ENCODE peak calls at places on chromosomes 1 and 21, in six cellular contexts. One of them, this sample, is unnamed.

GRCh38 chr1:77398115-77398514 is 116.3 kb downstream of the AK5 start:
- DNase-seq in A549: no peak
- DNase-seq in uterus: no peak
- DNase-seq in IMR-90: no peak
- DNase-seq in body of pancreas: no peak
- DNase-seq in testis: no peak
- DNase-seq in this sample: no peak

GRCh38 chr1:118739421-118739930 is 248.7 kb downstream of the TBX15 start:
- DNase-seq in body of pancreas: no peak
- DNase-seq in IMR-90: no peak
- DNase-seq in uterus: no peak
- DNase-seq in testis: no peak
- DNase-seq in A549: no peak
- DNase-seq in this sample: no peak

GRCh38 chr1:31327381-31327780 is 30.5 kb downstream of the ZCCHC17 start:
- DNase-seq in IMR-90: peak
- DNase-seq in uterus: no peak
- DNase-seq in A549: no peak
- DNase-seq in testis: no peak
- DNase-seq in body of pancreas: no peak
- DNase-seq in this sample: no peak

GRCh38 chr1:111234866-111235265 is 7.4 kb downstream of the CHI3L2 start:
- DNase-seq in IMR-90: peak
- DNase-seq in body of pancreas: no peak
- DNase-seq in testis: no peak
- DNase-seq in uterus: no peak
- DNase-seq in A549: peak
- DNase-seq in this sample: no peak

GRCh38 chr1:99963041-99963795 is 6.6 kb upstream of the SLC35A3 start:
- DNase-seq in uterus: no peak
- DNase-seq in IMR-90: peak
- DNase-seq in A549: no peak
- DNase-seq in testis: no peak
- DNase-seq in body of pancreas: no peak
- DNase-seq in this sample: no peak

GRCh38 chr21:28310711-28311110 is 682.0 kb downstream of the LTN1 start:
- DNase-seq in testis: no peak
- DNase-seq in IMR-90: no peak
- DNase-seq in body of pancreas: no peak
- DNase-seq in uterus: no peak
- DNase-seq in A549: no peak
- DNase-seq in this sample: no peak

GRCh38 chr1:164701221-164701761 is 142.3 kb downstream of the PBX1 start:
- DNase-seq in uterus: no peak
- DNase-seq in IMR-90: no peak
- DNase-seq in testis: no peak
- DNase-seq in A549: no peak
- DNase-seq in body of pancreas: no peak
- DNase-seq in this sample: no peak

GRCh38 chr1:209435654-209436566 is 147.6 kb upstream of the CAMK1G start:
- DNase-seq in body of pancreas: peak
- DNase-seq in testis: peak
- DNase-seq in A549: peak
- DNase-seq in IMR-90: peak
- DNase-seq in uterus: peak
- DNase-seq in this sample: peak

GRCh38 chr1:119743776-119744597 is 24.7 kb downstream of the HMGCS2 start:
- DNase-seq in A549: peak
- DNase-seq in body of pancreas: peak
- DNase-seq in uterus: peak
- DNase-seq in IMR-90: peak
- DNase-seq in testis: peak
- DNase-seq in this sample: no peak

GRCh38 chr1:175801979-175802378 is 58.6 kb upstream of the TNR start:
- DNase-seq in testis: no peak
- DNase-seq in IMR-90: no peak
- DNase-seq in uterus: no peak
- DNase-seq in A549: no peak
- DNase-seq in body of pancreas: no peak
- DNase-seq in this sample: no peak

GRCh38 chr1:184403961-184404726 is 17.3 kb downstream of the C1orf21 start:
- DNase-seq in uterus: no peak
- DNase-seq in IMR-90: no peak
- DNase-seq in A549: no peak
- DNase-seq in body of pancreas: no peak
- DNase-seq in testis: no peak
- DNase-seq in this sample: no peak

GRCh38 chr1:185789846-185790735 is 55.9 kb downstream of the HMCN1 start:
- DNase-seq in testis: no peak
- DNase-seq in uterus: no peak
- DNase-seq in body of pancreas: no peak
- DNase-seq in A549: no peak
- DNase-seq in IMR-90: peak
- DNase-seq in this sample: no peak

GRCh38 chr1:153612755-153613331 is at the start of gene S100A16:
- DNase-seq in IMR-90: peak
- DNase-seq in body of pancreas: peak
- DNase-seq in testis: peak
- DNase-seq in uterus: peak
- DNase-seq in A549: peak
- DNase-seq in this sample: peak

GRCh38 chr1:198220428-198220827 is 63.6 kb downstream of the NEK7 start:
- DNase-seq in uterus: no peak
- DNase-seq in testis: no peak
- DNase-seq in IMR-90: peak
- DNase-seq in A549: peak
- DNase-seq in body of pancreas: peak
- DNase-seq in this sample: no peak

GRCh38 chr1:59556802-59557548 is 257.8 kb upstream of the HOOK1 start:
- DNase-seq in uterus: no peak
- DNase-seq in IMR-90: no peak
- DNase-seq in A549: no peak
- DNase-seq in testis: no peak
- DNase-seq in body of pancreas: peak
- DNase-seq in this sample: no peak

GRCh38 chr1:14438127-14438769 is 160.2 kb upstream of the KAZN start:
- DNase-seq in body of pancreas: no peak
- DNase-seq in uterus: no peak
- DNase-seq in testis: no peak
- DNase-seq in IMR-90: no peak
- DNase-seq in A549: no peak
- DNase-seq in this sample: no peak

GRCh38 chr1:115239148-115239820 is 98.8 kb downstream of the NGF start:
- DNase-seq in uterus: no peak
- DNase-seq in A549: no peak
- DNase-seq in body of pancreas: no peak
- DNase-seq in IMR-90: peak
- DNase-seq in testis: no peak
- DNase-seq in this sample: no peak

GRCh38 chr1:165047985-165048384 is 308.5 kb downstream of the LMX1A start:
- DNase-seq in uterus: no peak
- DNase-seq in body of pancreas: no peak
- DNase-seq in A549: no peak
- DNase-seq in IMR-90: no peak
- DNase-seq in testis: no peak
- DNase-seq in this sample: no peak

GRCh38 chr21:25456672-25457071 is 150.6 kb downstream of the MRPL39 start:
- DNase-seq in uterus: no peak
- DNase-seq in testis: no peak
- DNase-seq in A549: no peak
- DNase-seq in IMR-90: peak
- DNase-seq in body of pancreas: peak
- DNase-seq in this sample: no peak

GRCh38 chr1:245953876-245954660 is 553.0 kb downstream of the SMYD3 start:
- DNase-seq in IMR-90: no peak
- DNase-seq in uterus: no peak
- DNase-seq in testis: no peak
- DNase-seq in A549: no peak
- DNase-seq in body of pancreas: no peak
- DNase-seq in this sample: no peak

GRCh38 chr1:33586111-33586510 is 113.7 kb downstream of the ZSCAN20 start:
- DNase-seq in A549: peak
- DNase-seq in body of pancreas: no peak
- DNase-seq in IMR-90: peak
- DNase-seq in uterus: no peak
- DNase-seq in testis: no peak
- DNase-seq in this sample: no peak

GRCh38 chr1:58934711-58935110 is 150.9 kb upstream of the JUN start:
- DNase-seq in IMR-90: no peak
- DNase-seq in body of pancreas: no peak
- DNase-seq in testis: no peak
- DNase-seq in A549: no peak
- DNase-seq in uterus: no peak
- DNase-seq in this sample: no peak

GRCh38 chr1:34060901-34061415 is 104.1 kb downstream of the CSMD2 start:
- DNase-seq in testis: no peak
- DNase-seq in A549: no peak
- DNase-seq in body of pancreas: no peak
- DNase-seq in IMR-90: no peak
- DNase-seq in uterus: no peak
- DNase-seq in this sample: peak

GRCh38 chr1:93076268-93076667 is 2.8 kb upstream of the MTF2 start:
- DNase-seq in IMR-90: no peak
- DNase-seq in testis: no peak
- DNase-seq in A549: no peak
- DNase-seq in body of pancreas: no peak
- DNase-seq in uterus: no peak
- DNase-seq in this sample: no peak
- TF ChIP-seq POLR2A in IMR-90: no peak
- TF ChIP-seq POLR2A in testis: no peak
- TF ChIP-seq POLR2A in A549: no peak
- TF ChIP-seq POLR2A in body of pancreas: no peak
- TF ChIP-seq POLR2A in uterus: no peak
- TF ChIP-seq POLR2A in this sample: no peak

DNA sequence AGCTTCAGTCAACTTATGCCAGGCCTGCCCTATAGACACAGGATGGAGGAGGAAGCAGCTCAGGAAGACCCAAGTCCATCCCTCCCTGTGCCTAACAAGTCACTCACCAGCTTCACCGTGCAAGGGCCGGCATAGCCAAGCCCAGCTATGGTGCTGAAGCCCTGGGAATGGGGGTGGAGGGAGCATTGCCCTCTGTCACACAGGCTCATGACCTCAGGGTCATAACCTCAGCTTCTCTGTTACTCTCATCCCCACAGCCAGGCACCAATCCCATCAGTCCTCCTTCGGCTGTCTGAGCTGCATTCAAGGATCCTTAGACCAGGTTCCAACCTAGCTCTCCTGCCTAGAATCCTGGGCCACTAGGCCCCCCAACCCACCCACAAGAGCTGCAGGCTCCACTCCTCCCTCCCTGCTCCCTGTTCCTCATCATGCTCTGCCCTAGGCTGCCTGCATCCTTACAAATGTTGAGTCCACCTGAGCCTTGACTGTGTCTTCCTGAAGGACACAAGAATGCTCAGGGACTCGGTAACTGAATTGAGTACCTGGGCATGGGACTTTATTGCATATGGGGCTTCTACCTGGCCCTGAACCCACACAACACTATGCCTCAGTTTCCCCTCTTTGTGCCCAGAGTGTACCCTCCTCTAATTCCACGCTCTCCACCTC is 1.7 kb downstream of the CD244 start:
- DNase-seq in uterus: no peak
- DNase-seq in A549: no peak
- DNase-seq in IMR-90: no peak
- DNase-seq in body of pancreas: no peak
- DNase-seq in testis: no peak
- DNase-seq in this sample: peak
- TF ChIP-seq POLR2A in uterus: no peak
- TF ChIP-seq POLR2A in A549: no peak
- TF ChIP-seq POLR2A in IMR-90: no peak
- TF ChIP-seq POLR2A in body of pancreas: no peak
- TF ChIP-seq POLR2A in testis: no peak
- TF ChIP-seq POLR2A in this sample: no peak

GRCh38 chr1:10033359-10033845 is 644 bp downstream of the UBE4B start:
- DNase-seq in uterus: no peak
- DNase-seq in A549: peak
- DNase-seq in IMR-90: peak
- DNase-seq in body of pancreas: peak
- DNase-seq in testis: peak
- DNase-seq in this sample: no peak
- TF ChIP-seq POLR2A in uterus: no peak
- TF ChIP-seq POLR2A in A549: no peak
- TF ChIP-seq POLR2A in IMR-90: no peak
- TF ChIP-seq POLR2A in body of pancreas: peak
- TF ChIP-seq POLR2A in testis: no peak
- TF ChIP-seq POLR2A in this sample: no peak

DNA sequence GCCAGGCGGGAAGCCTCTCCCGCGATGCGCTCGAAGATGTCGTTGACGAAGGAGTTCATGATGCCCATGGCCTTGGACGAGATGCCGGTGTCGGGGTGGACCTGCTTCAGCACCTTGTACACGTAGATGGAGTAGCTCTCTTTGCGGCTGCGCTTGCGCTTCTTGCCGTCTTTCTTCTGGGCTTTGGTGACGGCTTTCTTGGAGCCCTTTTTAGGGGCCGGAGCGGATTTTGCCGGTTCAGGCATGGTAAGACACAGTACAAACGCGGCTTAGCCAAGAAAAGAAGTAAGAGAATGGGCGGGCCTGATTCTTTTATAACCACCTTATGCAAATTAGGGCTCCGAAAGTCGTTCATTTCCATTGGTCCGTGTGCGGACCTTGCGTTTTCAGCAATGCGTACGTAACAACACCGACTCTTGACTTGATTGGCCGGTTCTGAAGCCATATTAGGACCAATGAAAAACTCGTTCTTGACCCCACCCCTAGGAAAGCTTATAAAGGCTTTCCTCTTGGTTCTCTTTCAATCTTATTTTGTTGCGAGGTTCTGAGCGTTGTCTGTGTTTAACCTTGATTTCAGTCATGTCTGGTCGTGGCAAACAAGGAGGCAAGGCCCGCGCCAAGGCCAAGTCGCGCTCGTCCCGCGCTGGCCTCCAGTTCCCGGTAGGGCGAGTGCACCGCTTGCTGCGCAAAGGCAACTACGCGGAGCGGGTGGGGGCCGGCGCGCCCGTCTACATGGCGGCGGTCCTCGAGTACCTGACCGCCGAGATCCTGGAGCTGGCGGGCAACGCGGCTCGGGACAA is 12.8 kb upstream of the BOLA1 start:
- DNase-seq in A549: peak
- DNase-seq in testis: peak
- DNase-seq in IMR-90: peak
- DNase-seq in uterus: peak
- DNase-seq in body of pancreas: peak
- DNase-seq in this sample: peak
- TF ChIP-seq POLR2A in A549: peak
- TF ChIP-seq POLR2A in testis: peak
- TF ChIP-seq POLR2A in IMR-90: peak
- TF ChIP-seq POLR2A in uterus: peak
- TF ChIP-seq POLR2A in body of pancreas: peak
- TF ChIP-seq POLR2A in this sample: no peak

This sample was measured in lower leg skin.